ENCODE peak calls at places on chromosome 22, in six cellular contexts. B is NCI-H345, I is neuronal stem cell, V is GM04503, G is HFFc6, F is EH. X is an unnamed sample.

GRCh38 chr22:36160499-36160942 is at the start of gene APOL3:
- DNase-seq in B (no peak), I (no peak), V (no peak), G (no peak), F (peak; percentile 66), X (peak; percentile 36)

GRCh38 chr22:46042786-46043185 is 65.8 kb upstream of the WNT7B start:
- DNase-seq in B (no peak), I (no peak), V (no peak), G (no peak), F (peak; percentile 74), X (no peak)

GRCh38 chr22:37904572-37905533 is 1.2 kb upstream of the MICALL1 start:
- DNase-seq in B (no peak), I (no peak), V (peak; percentile 92), G (peak; percentile 96), F (peak; percentile 98), X (peak; percentile 93)

GRCh38 chr22:38397189-38398097 is 57.6 kb downstream of the KCNJ4 start:
- DNase-seq in B (peak; percentile 21), I (peak; percentile 51), V (no peak), G (no peak), F (peak; percentile 32), X (no peak)

GRCh38 chr22:25112538-25113253 is 87.0 kb upstream of the CRYBB3 start:
- DNase-seq in B (no peak), I (no peak), V (no peak), G (no peak), F (no peak), X (no peak)

GRCh38 chr22:25111579-25112517 is 87.8 kb upstream of the CRYBB3 start:
- DNase-seq in B (no peak), I (no peak), V (no peak), G (no peak), F (no peak), X (no peak)

GRCh38 chr22:40665312-40665711 is 14.0 kb upstream of the MCHR1 start:
- DNase-seq in B (no peak), I (no peak), V (peak; percentile 75), G (peak; percentile 72), F (peak; percentile 93), X (no peak)

GRCh38 chr22:47107431-47107830 is 345.0 kb downstream of the TBC1D22A start:
- DNase-seq in B (no peak), I (no peak), V (peak; percentile 31), G (peak; percentile 75), F (peak; percentile 85), X (peak; percentile 67)

GRCh38 chr22:36116127-36116526 is 44.4 kb downstream of the APOL3 start:
- DNase-seq in B (no peak), I (no peak), V (no peak), G (no peak), F (no peak), X (no peak)

GRCh38 chr22:41915035-41915782 is at the start of gene SHISA8:
- DNase-seq in B (no peak), I (no peak), V (no peak), G (no peak), F (peak; percentile 37), X (no peak)

GRCh38 chr22:17085277-17086091 is 684 bp downstream of the IL17RA start:
- DNase-seq in B (no peak), I (no peak), V (no peak), G (no peak), F (no peak), X (no peak)

GRCh38 chr22:37160037-37160436 is 10.3 kb upstream of the IL2RB start:
- DNase-seq in B (no peak), I (no peak), V (no peak), G (no peak), F (no peak), X (no peak)

GRCh38 chr22:40479126-40479800 is 108.9 kb downstream of the SGSM3 start:
- DNase-seq in B (no peak), I (no peak), V (no peak), G (no peak), F (no peak), X (no peak)

GRCh38 chr22:47484960-47485571 is 722.6 kb downstream of the TBC1D22A start:
- DNase-seq in B (peak; percentile 21), I (no peak), V (no peak), G (no peak), F (no peak), X (no peak)

GRCh38 chr22:50435701-50436115 is 39.1 kb downstream of the SBF1 start:
- DNase-seq in B (no peak), I (no peak), V (no peak), G (no peak), F (no peak), X (no peak)